ENCODE peak calls at places on chromosomes 3 and 15, in six cellular contexts. J is fibroblast of lung, T is tibial artery, Q is Peyer's patch, K is heart left ventricle, B is A549. U is an unnamed sample. For H3K4me1, the result is how much of the 10 kb centered on the place peaks cover.

GRCh38 chr15:38252481-38253311 is at the start of gene SPRED1:
- DNase-seq in J (no peak), T (peak), Q (peak), K (peak), B (no peak), U (peak)

GRCh38 chr3:50972029-50972428 is 297.3 kb downstream of the DOCK3 start:
- DNase-seq in J (no peak), T (no peak), Q (no peak), K (no peak), B (no peak), U (no peak)

GRCh38 chr3:86988235-86988634 is 2.7 kb downstream of the VGLL3 start:
- DNase-seq in J (peak), T (no peak), Q (no peak), K (no peak), B (peak), U (no peak)

GRCh38 chr3:151499198-151499597 is 38.3 kb upstream of the IGSF10 start:
- DNase-seq in J (no peak), T (no peak), Q (no peak), K (no peak), B (no peak), U (no peak)

GRCh38 chr3:26484140-26484539 is 138.4 kb upstream of the LRRC3B start:
- DNase-seq in J (no peak), T (no peak), Q (no peak), K (no peak), B (peak), U (no peak)

GRCh38 chr15:66456211-66456610 is 41.4 kb downstream of the SNAPC5 start:
- DNase-seq in J (no peak), T (no peak), Q (no peak), K (no peak), B (no peak), U (no peak)

GRCh38 chr3:13860001-13860400 is 19.9 kb downstream of the WNT7A start:
- DNase-seq in J (no peak), T (no peak), Q (peak), K (no peak), B (no peak), U (no peak)

GRCh38 chr3:23791678-23792077 is 14.1 kb upstream of the UBE2E1 start:
- DNase-seq in J (no peak), T (no peak), Q (no peak), K (no peak), B (no peak), U (no peak)

GRCh38 chr3:38131621-38132369 is 5.1 kb downstream of the ACAA1 start:
- DNase-seq in J (peak), T (peak), Q (no peak), K (no peak), B (peak), U (no peak)

GRCh38 chr3:138747229-138747628 is 87.5 kb downstream of the PIK3CB start:
- DNase-seq in J (no peak), T (no peak), Q (no peak), K (no peak), B (no peak), U (no peak)

GRCh38 chr3:155748611-155749365 is 3.9 kb upstream of the PLCH1 start:
- DNase-seq in J (no peak), T (no peak), Q (no peak), K (no peak), B (peak), U (no peak)

GRCh38 chr3:99962703-99963102 is 145.0 kb downstream of the CMSS1 start:
- DNase-seq in J (peak), T (no peak), Q (no peak), K (no peak), B (no peak), U (no peak)

GRCh38 chr3:195185574-195185973 is 85.4 kb downstream of the XXYLT1 start:
- DNase-seq in J (no peak), T (no peak), Q (no peak), K (no peak), B (no peak), U (no peak)

DNA sequence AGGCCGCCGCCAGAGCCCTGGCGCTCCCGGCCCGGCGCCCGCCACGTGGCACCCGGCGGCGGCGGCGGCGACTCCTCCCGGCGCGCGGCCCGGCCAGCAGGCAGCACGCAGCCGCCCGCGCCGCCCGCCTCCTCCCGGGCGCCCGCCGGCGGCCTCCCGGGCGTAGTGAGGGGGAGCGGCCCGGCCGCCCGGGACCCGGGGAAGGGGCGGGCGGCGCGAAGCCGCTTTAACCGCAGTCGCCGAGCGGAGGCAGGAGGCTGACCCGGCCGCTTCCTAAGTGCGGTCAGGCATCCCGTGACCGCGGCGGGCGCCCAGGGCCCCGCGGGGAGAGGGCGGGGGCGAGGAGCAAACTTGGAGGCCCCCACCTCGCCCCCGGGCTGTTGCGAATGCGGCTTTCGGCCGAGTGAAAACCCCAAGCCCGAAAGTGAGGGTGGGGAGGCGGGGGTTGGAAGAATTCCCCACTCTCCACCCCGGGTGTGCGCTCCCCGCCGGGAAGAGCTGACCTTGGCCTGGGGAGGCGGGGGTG is 1.7 kb upstream of the HES1 start:
- DNase-seq in J (peak), T (peak), Q (no peak), K (peak), B (no peak), U (peak)
- H3K4me1 ChIP-seq in J (under half), T (under half), Q (under half), K (under half), B (half or more), U (half or more)

GRCh38 chr15:59131955-59132562 is 27.1 kb downstream of the CCNB2 start:
- DNase-seq in J (no peak), T (no peak), Q (no peak), K (no peak), B (no peak), U (no peak)
- H3K4me3 ChIP-seq in J (no peak), T (no peak), Q (no peak), K (no peak), B (no peak), U (no peak)

GRCh38 chr3:105364113-105364512 is 2.6 kb upstream of the ALCAM start:
- DNase-seq in J (peak), T (no peak), Q (no peak), K (no peak), B (no peak), U (no peak)
- H3K4me1 ChIP-seq in J (under half), T (under half), Q (under half), K (under half), B (half or more), U (under half)

DNA sequence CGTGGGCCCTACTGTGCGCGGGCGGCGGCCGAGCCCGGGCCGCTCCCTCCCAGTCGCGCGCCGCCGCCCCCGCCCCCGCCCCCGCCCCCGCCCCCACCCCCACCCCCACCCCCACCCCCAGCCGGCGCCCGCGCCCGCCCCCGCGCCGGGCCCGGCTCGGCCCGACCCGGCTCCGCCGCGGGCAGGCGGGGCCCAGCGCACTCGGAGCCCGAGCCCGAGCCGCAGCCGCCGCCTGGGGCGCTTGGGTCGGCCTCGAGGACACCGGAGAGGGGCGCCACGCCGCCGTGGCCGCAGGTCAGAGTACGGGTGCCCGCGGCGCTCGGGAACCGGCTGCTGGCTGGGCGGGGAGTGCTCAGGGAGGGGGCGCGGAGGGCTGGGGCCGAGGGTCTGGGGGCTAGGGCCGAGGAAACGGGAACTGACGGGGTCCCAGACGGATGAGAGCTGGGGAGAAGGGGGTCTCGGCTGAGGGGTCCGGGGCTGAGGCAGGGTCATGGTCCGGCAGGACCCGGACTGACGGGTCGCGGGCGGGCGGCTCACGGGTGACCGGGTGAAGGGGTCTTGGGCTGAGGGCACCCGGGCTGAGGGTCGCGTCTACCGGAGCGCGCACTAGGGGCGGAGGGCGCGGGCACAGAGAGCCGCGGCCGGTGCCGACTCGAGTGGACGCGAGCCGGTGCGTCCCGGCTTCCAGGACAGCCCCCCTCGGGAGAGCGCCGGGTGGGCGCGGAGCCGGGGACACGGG is 974 bp upstream of the PPARG start:
- DNase-seq in J (peak), T (no peak), Q (peak), K (peak), B (peak), U (peak)
- H3K4me3 ChIP-seq in J (peak), T (peak), Q (peak), K (peak), B (peak), U (peak)

U was measured in left ventricle myocardium inferior.